ENCODE peak calls at places on chromosomes 6 and 20, in six cellular contexts. E is breast epithelium; I is CD8-positive, alpha-beta T cell; X is BE2C; G is colonic mucosa; N is aorta. O is an unnamed sample.

GRCh38 chr20:17721802-17722486 is 22.2 kb downstream of the BANF2 start:
- DNase-seq in G (peak), E (no peak), N (no peak), X (no peak), I (no peak), O (no peak)

GRCh38 chr6:113818528-113818927 is 38.6 kb upstream of the MARCKS start:
- DNase-seq in N (no peak), X (no peak), G (no peak), I (no peak), E (no peak), O (no peak)

GRCh38 chr6:108587258-108588059 is 26.7 kb downstream of the FOXO3 start:
- DNase-seq in X (no peak), G (no peak), N (no peak), E (no peak), I (no peak), O (no peak)

GRCh38 chr6:22149081-22149480 is 147.8 kb downstream of the PRL start:
- DNase-seq in X (no peak), G (no peak), E (no peak), I (no peak), N (no peak), O (peak)

GRCh38 chr6:32203435-32204267 is 11.2 kb upstream of the GPSM3 start:
- DNase-seq in X (no peak), I (no peak), G (no peak), N (no peak), E (no peak), O (no peak)

GRCh38 chr6:97186416-97186999 is 96.5 kb downstream of the MMS22L start:
- DNase-seq in G (peak), N (peak), E (peak), X (peak), I (peak), O (peak)

GRCh38 chr6:90538651-90539050 is 48.2 kb downstream of the MAP3K7 start:
- DNase-seq in X (no peak), N (no peak), G (peak), E (no peak), I (no peak), O (no peak)

GRCh38 chr6:116596815-116597214 is 19.5 kb upstream of the RSPH4A start:
- DNase-seq in X (no peak), N (no peak), I (no peak), G (no peak), E (no peak), O (no peak)

GRCh38 chr6:152093711-152094110 is 286.2 kb downstream of the ESR1 start:
- DNase-seq in E (no peak), I (no peak), N (no peak), G (no peak), X (no peak), O (no peak)

GRCh38 chr20:45246109-45246508 is 8.3 kb downstream of the SLPI start:
- DNase-seq in I (no peak), E (no peak), N (no peak), X (no peak), G (no peak), O (no peak)

GRCh38 chr20:33990075-33990474 is 3.6 kb upstream of the RALY start:
- DNase-seq in G (no peak), I (no peak), X (no peak), N (no peak), E (no peak), O (no peak)

GRCh38 chr6:4133941-4134838 is 1.2 kb downstream of the ECI2 start:
- DNase-seq in G (peak), E (no peak), I (no peak), X (no peak), N (peak), O (peak)

GRCh38 chr20:7392551-7392950 is 547.7 kb downstream of the HAO1 start:
- DNase-seq in G (no peak), N (no peak), X (no peak), E (no peak), I (no peak), O (no peak)

GRCh38 chr20:1334761-1335160 is 5.8 kb upstream of the SDCBP2 start:
- DNase-seq in X (no peak), E (no peak), G (no peak), I (peak), N (no peak), O (peak)

GRCh38 chr6:91412532-91412931 is 825.7 kb upstream of the MAP3K7 start:
- DNase-seq in N (no peak), X (no peak), E (no peak), I (no peak), G (no peak), O (no peak)

GRCh38 chr6:158002951-158003853 is 21.5 kb downstream of the SYNJ2 start:
- DNase-seq in X (no peak), N (peak), I (no peak), E (no peak), G (peak), O (peak)

GRCh38 chr6:142014515-142014914 is 118.2 kb upstream of the GJE1 start:
- DNase-seq in X (no peak), N (peak), G (no peak), E (no peak), I (no peak), O (no peak)

GRCh38 chr6:159487636-159488035 is 205.4 kb downstream of the SOD2 start:
- DNase-seq in G (no peak), X (no peak), N (no peak), E (no peak), I (no peak), O (no peak)

GRCh38 chr6:152380993-152381898 is 255.9 kb downstream of the SYNE1 start:
- DNase-seq in N (peak), G (peak), E (peak), I (no peak), X (peak), O (no peak)

GRCh38 chr6:54730767-54731665 is 115.6 kb upstream of the FAM83B start:
- DNase-seq in E (no peak), X (no peak), G (peak), I (no peak), N (no peak), O (no peak)

GRCh38 chr6:152948150-152948768 is 34.6 kb downstream of the FBXO5 start:
- DNase-seq in N (no peak), G (no peak), E (no peak), I (no peak), X (peak), O (peak)

GRCh38 chr20:10733122-10733521 is 59.3 kb upstream of the JAG1 start:
- DNase-seq in E (no peak), G (no peak), I (no peak), X (no peak), N (no peak), O (no peak)

GRCh38 chr20:59006167-59006863 is 739 bp downstream of the CTSZ start:
- DNase-seq in N (peak), X (no peak), I (no peak), G (peak), E (peak), O (no peak)

GRCh38 chr6:138188278-138188923 is 26.7 kb downstream of the ARFGEF3 start:
- DNase-seq in N (no peak), E (no peak), G (peak), I (no peak), X (no peak), O (no peak)

GRCh38 chr6:166996406-166996805 is 2.8 kb upstream of the CEP43 start:
- DNase-seq in X (no peak), G (no peak), E (no peak), I (no peak), N (no peak), O (no peak)

GRCh38 chr6:30883743-30884520 is at the start of gene DDR1:
- DNase-seq in N (peak), I (peak), G (peak), E (peak), X (peak), O (no peak)

GRCh38 chr6:100366419-100366818 is 98.3 kb downstream of the SIM1 start:
- DNase-seq in G (no peak), N (no peak), I (no peak), X (no peak), E (no peak), O (no peak)

GRCh38 chr6:108174371-108175175 is 8.8 kb downstream of the NR2E1 start:
- DNase-seq in N (peak), E (no peak), G (no peak), I (no peak), X (no peak), O (no peak)

GRCh38 chr6:33862536-33862935 is 58.7 kb upstream of the MLN start:
- DNase-seq in G (no peak), X (no peak), N (no peak), E (no peak), I (no peak), O (no peak)

GRCh38 chr6:88650029-88650619 is 313.3 kb downstream of the RNGTT start:
- DNase-seq in N (no peak), X (no peak), I (no peak), E (no peak), G (no peak), O (no peak)

GRCh38 chr6:113695506-113695905 is 161.6 kb upstream of the MARCKS start:
- DNase-seq in I (no peak), N (no peak), G (no peak), E (no peak), X (no peak), O (no peak)

GRCh38 chr6:159044899-159045727 is at the start of gene TAGAP:
- DNase-seq in I (peak), G (peak), E (no peak), N (peak), X (no peak), O (peak)

GRCh38 chr6:18115356-18115755 is 7.1 kb downstream of the NHLRC1 start:
- DNase-seq in X (no peak), G (no peak), I (no peak), E (no peak), N (no peak), O (peak)

GRCh38 chr20:61037498-61037897 is 214.6 kb upstream of the CDH4 start:
- DNase-seq in X (no peak), I (no peak), N (no peak), G (no peak), E (no peak), O (no peak)

GRCh38 chr20:11247943-11248475 is 574.2 kb upstream of the JAG1 start:
- DNase-seq in G (no peak), N (no peak), X (no peak), I (no peak), E (no peak), O (no peak)

GRCh38 chr6:141641951-141642350 is 490.8 kb upstream of the GJE1 start:
- DNase-seq in E (no peak), I (no peak), X (no peak), G (no peak), N (no peak), O (no peak)

GRCh38 chr6:40845588-40845987 is 193.4 kb downstream of the UNC5CL start:
- DNase-seq in N (no peak), I (no peak), X (peak), G (peak), E (no peak), O (peak)

GRCh38 chr20:13552061-13552460 is 86.7 kb downstream of the TASP1 start:
- DNase-seq in N (no peak), I (no peak), E (no peak), X (no peak), G (no peak), O (no peak)

GRCh38 chr6:140311146-140311545 is 936.7 kb upstream of the CITED2 start:
- DNase-seq in G (no peak), I (no peak), E (no peak), N (no peak), X (no peak), O (no peak)

GRCh38 chr6:36313628-36313895 is 23.1 kb downstream of the BNIP5 start:
- DNase-seq in I (no peak), G (no peak), X (no peak), E (no peak), N (no peak), O (no peak)

GRCh38 chr6:149895702-149896310 is 2.1 kb downstream of the RAET1E start:
- DNase-seq in I (peak), E (no peak), G (peak), N (peak), X (peak), O (peak)
- H3K4me3 ChIP-seq in I (no peak), E (no peak), G (no peak), N (no peak), X (no peak), O (peak)

GRCh38 chr20:37351689-37352610 is 6.0 kb downstream of the SRC start:
- DNase-seq in N (no peak), I (no peak), X (no peak), E (no peak), G (no peak), O (no peak)
- H3K4me3 ChIP-seq in N (no peak), I (no peak), X (no peak), E (no peak), G (no peak), O (no peak)

DNA sequence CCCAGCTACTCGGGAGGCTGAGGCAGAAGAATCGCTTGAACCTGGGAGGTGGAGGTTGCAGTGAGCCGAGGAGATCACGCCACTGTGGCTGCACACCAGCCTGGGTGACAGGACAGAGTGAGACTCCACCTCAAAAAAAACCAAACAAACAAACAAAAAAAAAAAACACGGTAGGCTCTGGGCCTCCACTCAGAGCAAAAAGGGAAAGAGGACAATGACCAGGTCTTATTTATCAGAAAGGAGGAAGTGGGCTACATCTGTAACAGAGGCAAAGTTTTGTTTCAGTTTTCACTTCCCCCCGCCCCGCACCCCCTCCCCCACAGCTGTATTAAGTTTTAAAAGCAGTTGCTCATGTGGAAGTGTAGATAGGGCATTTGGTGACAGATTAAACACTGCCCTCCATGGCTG is 114.7 kb downstream of the RCAN2 start:
- DNase-seq in X (no peak), I (no peak), E (no peak), N (no peak), G (no peak), O (no peak)
- H3K4me3 ChIP-seq in X (no peak), I (no peak), E (no peak), N (no peak), G (no peak), O (no peak)

GRCh38 chr20:62925420-62926228 is 681 bp downstream of the DIDO1 start:
- DNase-seq in G (peak), E (no peak), X (no peak), N (no peak), I (peak), O (no peak)
- H3K4me3 ChIP-seq in G (peak), E (peak), X (peak), N (peak), I (peak), O (peak)

GRCh38 chr6:146864885-146865284 is 266.1 kb downstream of the ADGB start:
- DNase-seq in X (no peak), N (no peak), E (no peak), I (no peak), G (no peak), O (no peak)

GRCh38 chr6:146865756-146866266 is 267.0 kb downstream of the ADGB start:
- DNase-seq in I (no peak), X (no peak), N (no peak), G (no peak), E (no peak), O (no peak)

GRCh38 chr6:146868671-146869209 is 270.0 kb downstream of the ADGB start:
- DNase-seq in I (no peak), X (no peak), G (no peak), N (no peak), E (no peak), O (no peak)

GRCh38 chr6:146864300-146864699 is 265.5 kb downstream of the ADGB start:
- DNase-seq in E (no peak), N (no peak), G (no peak), X (no peak), I (no peak), O (no peak)

DNA sequence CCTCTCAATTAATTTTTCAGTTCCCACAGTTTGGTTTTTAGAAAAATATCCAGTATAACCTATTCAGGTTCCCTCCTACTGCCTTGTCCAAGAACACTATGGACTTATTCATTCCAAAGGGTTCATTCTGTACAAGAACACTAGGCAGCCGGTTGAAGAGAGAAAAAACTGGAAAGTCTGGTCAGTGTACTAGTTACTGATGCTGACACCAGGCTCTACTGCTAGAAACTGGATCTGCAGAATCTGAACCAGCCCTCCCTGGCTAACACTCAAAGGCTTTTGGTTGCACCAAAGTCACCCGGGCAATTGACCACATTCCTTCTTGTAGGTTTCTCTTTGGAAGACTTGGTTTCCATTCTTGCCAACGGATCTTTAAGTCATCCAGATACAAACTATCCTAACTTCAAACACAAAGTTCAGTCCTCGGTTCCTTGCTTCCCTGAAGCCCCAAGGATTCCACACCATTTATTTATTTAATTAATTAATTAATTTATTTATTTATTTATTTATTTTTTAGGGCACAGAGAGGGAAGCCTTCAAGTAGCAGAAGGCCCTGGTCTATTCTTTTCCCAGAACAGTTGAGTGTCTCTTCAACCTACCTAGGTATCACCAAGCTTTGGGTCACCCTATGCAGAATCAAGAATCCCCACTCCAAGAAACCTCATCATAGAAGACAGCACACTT is 268.1 kb downstream of the ADGB start:
- DNase-seq in X (no peak), N (no peak), G (no peak), I (no peak), E (no peak), O (no peak)
- H3K4me3 ChIP-seq in X (no peak), N (no peak), G (no peak), I (no peak), E (no peak), O (no peak)

DNA sequence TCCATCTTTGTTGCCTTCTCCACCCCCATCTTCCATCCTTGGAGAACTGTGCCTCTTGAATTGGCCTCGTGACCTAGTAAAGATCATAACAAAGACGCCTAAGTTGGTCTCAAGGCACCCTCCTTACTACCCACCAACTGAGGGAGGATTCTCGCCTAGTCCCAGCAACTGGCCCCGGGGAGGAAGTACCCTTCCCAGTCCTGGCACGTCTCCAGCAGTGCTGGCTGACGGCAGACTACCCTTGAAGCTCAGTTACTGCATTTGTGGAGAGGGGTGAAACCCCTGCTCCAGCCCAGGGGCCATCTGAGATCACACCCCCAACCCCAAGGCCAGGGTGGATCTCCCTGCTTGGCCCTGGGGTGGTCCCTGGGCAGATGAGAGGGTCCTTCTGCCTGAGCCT is 2.1 kb upstream of the OSBPL2 start:
- DNase-seq in X (no peak), E (no peak), G (no peak), I (no peak), N (no peak), O (no peak)
- H3K4me3 ChIP-seq in X (no peak), E (no peak), G (no peak), I (no peak), N (no peak), O (no peak)

O was measured in Jurkat, Clone E6-1.